ENCODE peak calls at places on chromosomes 16 and 17, in seven cellular contexts. I is effector CD4-positive, alpha-beta T cell; E is foreskin keratinocyte; O is HFFc6; H is activated T-cell treated with anti-CD3 and anti-CD28 coated beads for 4 hours; D is NCI-H1436; T is NCI-H526 treated with DMSO at 0.1 percent for 48 hours. G is an unnamed sample.

GRCh38 chr16:53159781-53160436 is 105.1 kb downstream of the CHD9 start:
- DNase-seq in E (no peak), I (no peak), H (no peak), T (peak; percentile 2), D (peak; percentile 20), O (peak; percentile 37), G (no peak)

GRCh38 chr16:52861614-52862022 is 191.1 kb downstream of the CHD9NB start:
- DNase-seq in D (peak; percentile 44), O (no peak), E (peak; percentile 29), H (no peak), T (peak; percentile 35), I (no peak), G (no peak)

GRCh38 chr16:64892843-64893242 is 229.0 kb downstream of the CDH11 start:
- DNase-seq in H (no peak), T (no peak), I (no peak), O (peak; percentile 85), D (no peak), E (peak; percentile 60), G (no peak)

GRCh38 chr16:68146583-68146982 is 61.4 kb downstream of the NFATC3 start:
- DNase-seq in E (no peak), H (no peak), D (no peak), T (no peak), O (no peak), I (no peak), G (no peak)

GRCh38 chr17:61862975-61863800 is at the start of gene BRIP1:
- DNase-seq in H (peak; percentile 75), D (peak; percentile 97), O (peak; percentile 91), T (peak; percentile 88), E (peak; percentile 90), I (peak; percentile 86), G (peak; percentile 85)

GRCh38 chr17:2828396-2829038 is 32.3 kb downstream of the RAP1GAP2 start:
- DNase-seq in D (peak; percentile 50), E (no peak), H (peak; percentile 71), I (peak; percentile 75), T (peak; percentile 24), O (peak; percentile 17), G (peak; percentile 87)

GRCh38 chr16:27543801-27544200 is 5.9 kb downstream of the GTF3C1 start:
- DNase-seq in D (no peak), H (no peak), I (no peak), E (no peak), O (no peak), T (no peak), G (no peak)

GRCh38 chr17:43665038-43665386 is 3.3 kb upstream of the MEOX1 start:
- DNase-seq in H (no peak), D (no peak), O (no peak), I (no peak), T (no peak), E (no peak), G (no peak)

GRCh38 chr16:87361916-87362619 is 21.5 kb downstream of the FBXO31 start:
- DNase-seq in D (no peak), T (no peak), E (no peak), I (no peak), O (no peak), H (no peak), G (no peak)

GRCh38 chr16:13110124-13110796 is 208.9 kb downstream of the SHISA9 start:
- DNase-seq in O (peak; percentile 22), D (no peak), T (no peak), E (peak; percentile 87), I (no peak), H (no peak), G (no peak)

GRCh38 chr17:28928061-28928460 is 23.3 kb downstream of the PHF12 start:
- DNase-seq in I (no peak), O (no peak), H (no peak), T (no peak), E (no peak), D (no peak), G (peak; percentile 32)

GRCh38 chr17:35011671-35012216 is 31.4 kb downstream of the LIG3 start:
- DNase-seq in O (no peak), E (no peak), T (no peak), I (no peak), D (no peak), H (no peak), G (no peak)

GRCh38 chr17:71338396-71338795 is 782.4 kb upstream of the SOX9 start:
- DNase-seq in D (no peak), I (no peak), E (no peak), H (no peak), T (no peak), O (no peak), G (no peak)

GRCh38 chr16:4892356-4893102 is 44.4 kb downstream of the PPL start:
- DNase-seq in I (no peak), E (no peak), H (no peak), T (no peak), D (no peak), O (peak; percentile 21), G (no peak)

GRCh38 chr17:83136156-83136555 is 56.7 kb downstream of the METRNL start:
- DNase-seq in E (no peak), H (no peak), O (no peak), T (no peak), I (no peak), D (no peak), G (no peak)

GRCh38 chr17:78343099-78343432 is 16.8 kb downstream of the SOCS3 start:
- DNase-seq in T (no peak), I (no peak), H (no peak), D (no peak), E (peak; percentile 71), O (peak; percentile 88), G (no peak)

GRCh38 chr17:66533572-66533971 is 231.2 kb downstream of the PRKCA start:
- DNase-seq in E (no peak), H (no peak), I (no peak), D (no peak), T (peak; percentile 81), O (no peak), G (no peak)

GRCh38 chr16:57815987-57816745 is 13.9 kb upstream of the KIFC3 start:
- DNase-seq in H (no peak), D (no peak), I (peak; percentile 7), O (peak; percentile 80), T (no peak), E (peak; percentile 96), G (peak; percentile 26)

GRCh38 chr16:583470-583814 is 6.4 kb upstream of the RAB40C start:
- DNase-seq in O (no peak), T (no peak), H (no peak), D (peak; percentile 42), I (no peak), E (no peak), G (no peak)

GRCh38 chr17:74767111-74767516 is 9.0 kb downstream of the NAT9 start:
- DNase-seq in E (no peak), T (no peak), D (no peak), H (no peak), O (no peak), I (no peak), G (no peak)

GRCh38 chr17:7512105-7512504 is 27.9 kb downstream of the POLR2A start:
- DNase-seq in O (no peak), I (no peak), H (no peak), T (no peak), E (no peak), D (no peak), G (no peak)

GRCh38 chr16:89519881-89520280 is 11.7 kb downstream of the SPG7 start:
- DNase-seq in O (no peak), I (no peak), E (no peak), D (no peak), T (no peak), H (no peak), G (no peak)

GRCh38 chr16:85346404-85347212 is 234.3 kb upstream of the CIBAR2 start:
- DNase-seq in T (no peak), D (no peak), I (no peak), O (no peak), H (no peak), E (no peak), G (no peak)

GRCh38 chr16:75169899-75170405 is 21.6 kb downstream of the ZFP1 start:
- DNase-seq in O (no peak), D (no peak), I (no peak), T (no peak), H (no peak), E (no peak), G (no peak)

GRCh38 chr16:21638573-21638975 is 13.8 kb downstream of the IGSF6 start:
- DNase-seq in D (no peak), O (peak; percentile 70), T (no peak), E (peak; percentile 80), H (no peak), I (no peak), G (no peak)

GRCh38 chr17:60089097-60089844 is 10.6 kb upstream of the HEATR6 start:
- DNase-seq in H (no peak), E (no peak), I (no peak), O (no peak), T (peak; percentile 68), D (no peak), G (no peak)

GRCh38 chr16:63312343-63312742 is 1276.1 kb upstream of the CDH8 start:
- DNase-seq in D (no peak), O (no peak), E (no peak), I (no peak), H (no peak), T (no peak), G (no peak)

GRCh38 chr17:50219345-50219744 is 17.9 kb upstream of the COL1A1 start:
- DNase-seq in I (no peak), D (no peak), T (no peak), O (peak; percentile 86), H (no peak), E (peak; percentile 78), G (no peak)

GRCh38 chr16:59886021-59886420 is 1151.9 kb upstream of the GOT2 start:
- DNase-seq in H (no peak), T (no peak), I (no peak), D (no peak), O (peak; percentile 83), E (peak; percentile 49), G (no peak)

GRCh38 chr17:56756536-56756935 is 77.2 kb downstream of the C17orf67 start:
- DNase-seq in E (peak; percentile 84), T (no peak), H (no peak), D (no peak), O (peak; percentile 98), I (no peak), G (no peak)

GRCh38 chr16:85137323-85138072 is 25.2 kb upstream of the CIBAR2 start:
- DNase-seq in I (no peak), O (peak; percentile 82), D (no peak), T (no peak), E (no peak), H (no peak), G (no peak)

GRCh38 chr17:73436966-73437365 is 125.2 kb upstream of the CDC42EP4 start:
- DNase-seq in O (no peak), T (no peak), E (peak; percentile 37), D (no peak), I (no peak), H (no peak), G (no peak)

GRCh38 chr17:17951524-17951923 is 20.7 kb downstream of the TOM1L2 start:
- DNase-seq in T (no peak), D (no peak), E (peak; percentile 65), O (no peak), I (no peak), H (no peak), G (no peak)

GRCh38 chr16:24700549-24701392 is 28.7 kb upstream of the TNRC6A start:
- DNase-seq in E (peak; percentile 91), O (peak; percentile 98), D (no peak), I (no peak), T (no peak), H (no peak), G (no peak)

GRCh38 chr17:27453466-27453865 is 2.8 kb upstream of the KSR1 start:
- DNase-seq in O (no peak), H (no peak), E (no peak), I (no peak), T (no peak), D (no peak), G (no peak)

GRCh38 chr16:50519001-50519400 is 29.2 kb upstream of the NKD1 start:
- DNase-seq in D (no peak), O (no peak), E (no peak), H (no peak), T (no peak), I (no peak), G (no peak)

GRCh38 chr17:1188812-1189211 is 9.0 kb upstream of the ABR start:
- DNase-seq in E (no peak), D (no peak), I (no peak), T (no peak), O (peak; percentile 16), H (no peak), G (no peak)